ENCODE peak calls at places on chromosomes 4 and X, in nine cellular contexts. J is A673, E is lower leg skin, Z is heart right ventricle, Q is GM23338, L is fibroblast of pulmonary artery, X is astrocyte of the spinal cord, U is A549, S is nephron progenitor cell. T is an unnamed sample.

GRCh38 chrX:119870626-119871131 is 854 bp downstream of the RNF113A start:
- DNase-seq in J (peak), E (no peak), Z (no peak), Q (peak), L (no peak), X (peak), U (no peak), S (peak), T (peak)

GRCh38 chr4:78766650-78767049 is 9.5 kb upstream of the BMP2K start:
- DNase-seq in J (no peak), E (no peak), Z (no peak), Q (no peak), L (no peak), X (no peak), U (no peak), S (no peak), T (no peak)

GRCh38 chrX:38657562-38657961 is 96.2 kb downstream of the TSPAN7 start:
- DNase-seq in J (no peak), E (no peak), Z (no peak), Q (no peak), L (no peak), X (no peak), U (no peak), S (no peak), T (no peak)

GRCh38 chrX:42290608-42291007 is 367.3 kb upstream of the CASK start:
- DNase-seq in J (peak), E (no peak), Z (no peak), Q (peak), L (peak), X (peak), U (no peak), S (no peak), T (no peak)

GRCh38 chr4:113645771-113646455 is 115.6 kb downstream of the CAMK2D start:
- DNase-seq in J (no peak), E (no peak), Z (no peak), Q (peak), L (peak), X (peak), U (peak), S (no peak), T (no peak)

GRCh38 chr4:124803641-124804040 is 91.1 kb upstream of the ANKRD50 start:
- DNase-seq in J (no peak), E (no peak), Z (no peak), Q (no peak), L (peak), X (peak), U (no peak), S (no peak), T (no peak)

GRCh38 chrX:153727108-153727931 is 2.7 kb downstream of the ABCD1 start:
- DNase-seq in J (no peak), E (no peak), Z (peak), Q (no peak), L (no peak), X (peak), U (no peak), S (no peak), T (no peak)

GRCh38 chr4:54513231-54513630 is 144.5 kb upstream of the KIT start:
- DNase-seq in J (no peak), E (no peak), Z (peak), Q (no peak), L (peak), X (peak), U (no peak), S (no peak), T (no peak)

GRCh38 chr4:54548098-54548620 is 109.6 kb upstream of the KIT start:
- DNase-seq in J (no peak), E (no peak), Z (no peak), Q (no peak), L (no peak), X (no peak), U (no peak), S (no peak), T (no peak)

GRCh38 chr4:99790796-99791617 is 25.6 kb upstream of the DAPP1 start:
- DNase-seq in J (no peak), E (no peak), Z (no peak), Q (no peak), L (peak), X (peak), U (no peak), S (no peak), T (no peak)

GRCh38 chr4:54543088-54543795 is 114.5 kb upstream of the KIT start:
- DNase-seq in J (no peak), E (no peak), Z (no peak), Q (no peak), L (peak), X (peak), U (no peak), S (no peak), T (no peak)

GRCh38 chr4:84529169-84529751 is 30.2 kb upstream of the NKX6-1 start:
- DNase-seq in J (peak), E (no peak), Z (no peak), Q (peak), L (peak), X (peak), U (peak), S (peak), T (peak)

GRCh38 chr4:150082241-150082640 is 4.0 kb downstream of the DCLK2 start:
- DNase-seq in J (no peak), E (no peak), Z (no peak), Q (no peak), L (no peak), X (no peak), U (no peak), S (no peak), T (no peak)

GRCh38 chr4:89307446-89308160 is at the start of gene GPRIN3:
- DNase-seq in J (peak), E (peak), Z (peak), Q (peak), L (peak), X (peak), U (no peak), S (peak), T (no peak)

GRCh38 chrX:29787666-29788065 is 427.7 kb upstream of the MAGEB2 start:
- DNase-seq in J (no peak), E (no peak), Z (no peak), Q (no peak), L (peak), X (no peak), U (no peak), S (no peak), T (no peak)

GRCh38 chr4:98474408-98474844 is 184.0 kb downstream of the TSPAN5 start:
- DNase-seq in J (no peak), E (peak), Z (no peak), Q (no peak), L (peak), X (peak), U (no peak), S (no peak), T (no peak)

GRCh38 chr4:19969492-19969891 is 282.2 kb upstream of the SLIT2 start:
- DNase-seq in J (peak), E (no peak), Z (no peak), Q (peak), L (no peak), X (no peak), U (no peak), S (no peak), T (no peak)
- TF ChIP-seq CTCF in J (peak), E (no peak), Z (no peak), Q (peak), L (peak), X (peak), U (no peak), S (peak), T (no peak)

GRCh38 chr4:3354455-3354811 is 61.6 kb downstream of the RGS12 start:
- DNase-seq in J (no peak), E (no peak), Z (no peak), Q (no peak), L (no peak), X (no peak), U (no peak), S (no peak), T (no peak)
- TF ChIP-seq CTCF in J (no peak), E (no peak), Z (no peak), Q (no peak), L (no peak), X (no peak), U (no peak), S (no peak), T (no peak)

GRCh38 chrX:3449287-3449686 is 102.8 kb upstream of the MXRA5 start:
- DNase-seq in J (no peak), E (no peak), Z (no peak), Q (no peak), L (peak), X (no peak), U (no peak), S (no peak), T (no peak)

GRCh38 chrX:3448563-3448962 is 102.1 kb upstream of the MXRA5 start:
- DNase-seq in J (no peak), E (no peak), Z (no peak), Q (no peak), L (no peak), X (no peak), U (no peak), S (no peak), T (no peak)

DNA sequence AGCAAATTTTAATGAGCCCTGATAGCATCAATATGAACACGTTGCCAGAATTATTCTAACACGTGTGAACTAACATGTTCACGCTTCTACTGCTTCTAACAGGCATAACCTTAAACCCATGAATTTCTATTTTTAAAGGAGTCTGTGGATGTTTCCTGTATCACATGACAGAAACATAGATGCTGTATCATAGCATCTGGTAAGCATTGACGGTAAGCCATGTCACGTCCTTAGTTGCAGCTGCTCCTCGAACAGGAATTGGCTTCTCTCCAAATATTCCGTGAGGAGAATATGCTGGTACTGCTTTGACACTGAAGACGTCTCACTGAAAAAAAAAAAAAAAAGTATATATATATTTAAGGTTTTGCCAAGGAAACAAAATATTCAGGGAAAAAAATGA is 105.1 kb upstream of the MXRA5 start:
- DNase-seq in J (no peak), E (no peak), Z (no peak), Q (no peak), L (no peak), X (no peak), U (no peak), S (no peak), T (no peak)
- TF ChIP-seq CTCF in J (no peak), E (no peak), Z (no peak), Q (no peak), L (no peak), X (no peak), U (no peak), S (no peak), T (no peak)

GRCh38 chr4:5378002-5378401 is 326.7 kb downstream of the STK32B start:
- DNase-seq in J (peak), E (no peak), Z (no peak), Q (peak), L (no peak), X (no peak), U (no peak), S (no peak), T (peak)
- TF ChIP-seq CTCF in J (peak), E (no peak), Z (no peak), Q (peak), L (no peak), X (peak), U (peak), S (no peak), T (peak)

GRCh38 chr4:24683116-24683515 is 98.8 kb upstream of the DHX15 start:
- DNase-seq in J (no peak), E (no peak), Z (no peak), Q (no peak), L (no peak), X (no peak), U (no peak), S (no peak), T (no peak)

GRCh38 chr4:24690436-24690835 is 104.9 kb upstream of the SOD3 start:
- DNase-seq in J (peak), E (no peak), Z (no peak), Q (no peak), L (peak), X (no peak), U (no peak), S (no peak), T (no peak)

GRCh38 chr4:24689212-24689611 is 104.9 kb upstream of the DHX15 start:
- DNase-seq in J (peak), E (no peak), Z (no peak), Q (no peak), L (no peak), X (no peak), U (no peak), S (no peak), T (no peak)

GRCh38 chr4:24688453-24688852 is 104.1 kb upstream of the DHX15 start:
- DNase-seq in J (no peak), E (no peak), Z (no peak), Q (no peak), L (no peak), X (no peak), U (no peak), S (no peak), T (no peak)

GRCh38 chr4:24686866-24687672 is 102.7 kb upstream of the DHX15 start:
- DNase-seq in J (peak), E (no peak), Z (no peak), Q (peak), L (peak), X (no peak), U (peak), S (peak), T (peak)
- TF ChIP-seq CTCF in J (peak), E (no peak), Z (peak), Q (peak), L (peak), X (peak), U (peak), S (peak), T (peak)

GRCh38 chrX:1591102-1591862 is at the start of gene AKAP17A:
- DNase-seq in J (peak), E (peak), Z (peak), Q (peak), L (peak), X (peak), U (peak), S (peak), T (peak)
- TF ChIP-seq CTCF in J (no peak), E (no peak), Z (no peak), Q (no peak), L (no peak), X (no peak), U (no peak), S (no peak), T (no peak)

T was measured in K562.